ENCODE peak calls at places on chromosomes 1 and 21, in five cellular contexts. One of them, this sample, is unnamed.

GRCh38 chr1:29677028-29678024 is 441.0 kb downstream of the PTPRU start:
- DNase-seq in AG10803: peak; percentile 15
- DNase-seq in fibroblast of lung: no peak
- DNase-seq in cardiac muscle cell: no peak
- DNase-seq in AG04449: no peak
- DNase-seq in this sample: no peak

GRCh38 chr1:200027264-200027823 is at the start of gene NR5A2:
- DNase-seq in AG10803: no peak
- DNase-seq in fibroblast of lung: no peak
- DNase-seq in cardiac muscle cell: no peak
- DNase-seq in AG04449: no peak
- DNase-seq in this sample: no peak

GRCh38 chr1:248834343-248834940 is 3.6 kb upstream of the ZNF672 start:
- DNase-seq in AG10803: no peak
- DNase-seq in fibroblast of lung: no peak
- DNase-seq in cardiac muscle cell: no peak
- DNase-seq in AG04449: no peak
- DNase-seq in this sample: no peak

GRCh38 chr1:25799758-25800537 is at the start of gene SELENON:
- DNase-seq in AG10803: peak; percentile 43
- DNase-seq in fibroblast of lung: peak; percentile 45
- DNase-seq in cardiac muscle cell: peak; percentile 78
- DNase-seq in AG04449: no peak
- DNase-seq in this sample: peak; percentile 61

GRCh38 chr1:157485793-157486192 is 66.5 kb downstream of the FCRL5 start:
- DNase-seq in AG10803: no peak
- DNase-seq in fibroblast of lung: no peak
- DNase-seq in cardiac muscle cell: no peak
- DNase-seq in AG04449: no peak
- DNase-seq in this sample: no peak

GRCh38 chr1:240399381-240399780 is 212.6 kb downstream of the GREM2 start:
- DNase-seq in AG10803: peak; percentile 86
- DNase-seq in fibroblast of lung: peak; percentile 75
- DNase-seq in cardiac muscle cell: peak; percentile 91
- DNase-seq in AG04449: peak; percentile 86
- DNase-seq in this sample: peak; percentile 94

GRCh38 chr1:2984399-2985061 is 36.7 kb upstream of the ACTRT2 start:
- DNase-seq in AG10803: no peak
- DNase-seq in fibroblast of lung: no peak
- DNase-seq in cardiac muscle cell: no peak
- DNase-seq in AG04449: no peak
- DNase-seq in this sample: no peak

GRCh38 chr1:116769561-116769977 is 15.3 kb downstream of the CD2 start:
- DNase-seq in AG10803: peak; percentile 42
- DNase-seq in fibroblast of lung: no peak
- DNase-seq in cardiac muscle cell: peak; percentile 46
- DNase-seq in AG04449: peak; percentile 9
- DNase-seq in this sample: peak; percentile 67

GRCh38 chr1:155062702-155063411 is 683 bp upstream of the EFNA4 start:
- DNase-seq in AG10803: no peak
- DNase-seq in fibroblast of lung: peak; percentile 44
- DNase-seq in cardiac muscle cell: peak; percentile 60
- DNase-seq in AG04449: no peak
- DNase-seq in this sample: peak; percentile 50

GRCh38 chr1:207064546-207064945 is 11.5 kb downstream of the PFKFB2 start:
- DNase-seq in AG10803: no peak
- DNase-seq in fibroblast of lung: no peak
- DNase-seq in cardiac muscle cell: no peak
- DNase-seq in AG04449: no peak
- DNase-seq in this sample: no peak

GRCh38 chr1:111399792-111400610 is 27.5 kb downstream of the OVGP1 start:
- DNase-seq in AG10803: peak; percentile 46
- DNase-seq in fibroblast of lung: peak; percentile 73
- DNase-seq in cardiac muscle cell: peak; percentile 66
- DNase-seq in AG04449: no peak
- DNase-seq in this sample: peak; percentile 47

GRCh38 chr21:42299324-42300044 is 15.7 kb downstream of the TFF3 start:
- DNase-seq in AG10803: no peak
- DNase-seq in fibroblast of lung: no peak
- DNase-seq in cardiac muscle cell: peak; percentile 30
- DNase-seq in AG04449: no peak
- DNase-seq in this sample: no peak

GRCh38 chr1:2939041-2939552 is 82.2 kb upstream of the ACTRT2 start:
- DNase-seq in AG10803: no peak
- DNase-seq in fibroblast of lung: no peak
- DNase-seq in cardiac muscle cell: no peak
- DNase-seq in AG04449: no peak
- DNase-seq in this sample: no peak

GRCh38 chr1:205354259-205354904 is 2.3 kb downstream of the KLHDC8A start:
- DNase-seq in AG10803: peak; percentile 69
- DNase-seq in fibroblast of lung: peak; percentile 80
- DNase-seq in cardiac muscle cell: peak; percentile 84
- DNase-seq in AG04449: no peak
- DNase-seq in this sample: peak; percentile 73

GRCh38 chr1:18066576-18066975 is 41.0 kb upstream of the IGSF21 start:
- DNase-seq in AG10803: no peak
- DNase-seq in fibroblast of lung: no peak
- DNase-seq in cardiac muscle cell: no peak
- DNase-seq in AG04449: no peak
- DNase-seq in this sample: no peak

GRCh38 chr1:226657788-226658537 is 81.1 kb downstream of the ITPKB start:
- DNase-seq in AG10803: no peak
- DNase-seq in fibroblast of lung: no peak
- DNase-seq in cardiac muscle cell: no peak
- DNase-seq in AG04449: no peak
- DNase-seq in this sample: no peak

GRCh38 chr1:24683713-24684162 is 40.6 kb downstream of the SRRM1 start:
- DNase-seq in AG10803: peak; percentile 86
- DNase-seq in fibroblast of lung: peak; percentile 94
- DNase-seq in cardiac muscle cell: peak; percentile 92
- DNase-seq in AG04449: peak; percentile 82
- DNase-seq in this sample: peak; percentile 95

GRCh38 chr1:15953791-15954201 is 22.1 kb downstream of the ZBTB17 start:
- DNase-seq in AG10803: no peak
- DNase-seq in fibroblast of lung: no peak
- DNase-seq in cardiac muscle cell: no peak
- DNase-seq in AG04449: no peak
- DNase-seq in this sample: no peak

GRCh38 chr1:5646486-5646885 is 345.7 kb downstream of the NPHP4 start:
- DNase-seq in AG10803: no peak
- DNase-seq in fibroblast of lung: no peak
- DNase-seq in cardiac muscle cell: no peak
- DNase-seq in AG04449: no peak
- DNase-seq in this sample: no peak

GRCh38 chr1:113207019-113207418 is 134.0 kb downstream of the LRIG2 start:
- DNase-seq in AG10803: no peak
- DNase-seq in fibroblast of lung: no peak
- DNase-seq in cardiac muscle cell: no peak
- DNase-seq in AG04449: no peak
- DNase-seq in this sample: no peak

GRCh38 chr1:89635825-89636815 is 3.2 kb downstream of the LRRC8C start:
- DNase-seq in AG10803: peak; percentile 37
- DNase-seq in fibroblast of lung: peak; percentile 70
- DNase-seq in cardiac muscle cell: peak; percentile 50
- DNase-seq in AG04449: peak; percentile 53
- DNase-seq in this sample: peak; percentile 78

GRCh38 chr1:211258310-211258755 is 833 bp upstream of the RCOR3 start:
- DNase-seq in AG10803: peak; percentile 78
- DNase-seq in fibroblast of lung: peak; percentile 82
- DNase-seq in cardiac muscle cell: peak; percentile 88
- DNase-seq in AG04449: no peak
- DNase-seq in this sample: peak; percentile 86

GRCh38 chr1:119829636-119830035 is 18.4 kb upstream of the REG4 start:
- DNase-seq in AG10803: no peak
- DNase-seq in fibroblast of lung: no peak
- DNase-seq in cardiac muscle cell: no peak
- DNase-seq in AG04449: no peak
- DNase-seq in this sample: no peak

GRCh38 chr1:221044538-221044937 is 165.3 kb downstream of the HLX start:
- DNase-seq in AG10803: no peak
- DNase-seq in fibroblast of lung: no peak
- DNase-seq in cardiac muscle cell: no peak
- DNase-seq in AG04449: no peak
- DNase-seq in this sample: no peak

GRCh38 chr1:85278853-85279314 is 2.5 kb upstream of the BCL10 start:
- DNase-seq in AG10803: peak; percentile 91
- DNase-seq in fibroblast of lung: peak; percentile 94
- DNase-seq in cardiac muscle cell: peak; percentile 86
- DNase-seq in AG04449: peak; percentile 79
- DNase-seq in this sample: peak; percentile 92

GRCh38 chr1:91503975-91504530 is 3.4 kb downstream of the CDC7 start:
- DNase-seq in AG10803: no peak
- DNase-seq in fibroblast of lung: no peak
- DNase-seq in cardiac muscle cell: no peak
- DNase-seq in AG04449: no peak
- DNase-seq in this sample: no peak

GRCh38 chr1:85109475-85109874 is 61.2 kb upstream of the MCOLN3 start:
- DNase-seq in AG10803: peak; percentile 76
- DNase-seq in fibroblast of lung: peak; percentile 82
- DNase-seq in cardiac muscle cell: peak; percentile 82
- DNase-seq in AG04449: no peak
- DNase-seq in this sample: peak; percentile 65

GRCh38 chr1:208252126-208252853 is 8.1 kb upstream of the PLXNA2 start:
- DNase-seq in AG10803: peak; percentile 48
- DNase-seq in fibroblast of lung: peak; percentile 37
- DNase-seq in cardiac muscle cell: peak; percentile 68
- DNase-seq in AG04449: no peak
- DNase-seq in this sample: no peak

GRCh38 chr1:43277116-43277876 is 7.5 kb downstream of the TMEM125 start:
- DNase-seq in AG10803: no peak
- DNase-seq in fibroblast of lung: no peak
- DNase-seq in cardiac muscle cell: no peak
- DNase-seq in AG04449: no peak
- DNase-seq in this sample: no peak

GRCh38 chr1:198496216-198497143 is 44.0 kb downstream of the ATP6V1G3 start:
- DNase-seq in AG10803: peak; percentile 80
- DNase-seq in fibroblast of lung: peak; percentile 80
- DNase-seq in cardiac muscle cell: peak; percentile 38
- DNase-seq in AG04449: no peak
- DNase-seq in this sample: peak; percentile 84

GRCh38 chr21:44483288-44484237 is 28.3 kb downstream of the LRRC3 start:
- DNase-seq in AG10803: peak; percentile 24
- DNase-seq in fibroblast of lung: no peak
- DNase-seq in cardiac muscle cell: no peak
- DNase-seq in AG04449: no peak
- DNase-seq in this sample: no peak

GRCh38 chr21:17461014-17461413 is 51.8 kb upstream of the CXADR start:
- DNase-seq in AG10803: peak; percentile 74
- DNase-seq in fibroblast of lung: peak; percentile 93
- DNase-seq in cardiac muscle cell: peak; percentile 89
- DNase-seq in AG04449: peak; percentile 44
- DNase-seq in this sample: peak; percentile 81

GRCh38 chr1:180623579-180624347 is 8.1 kb upstream of the XPR1 start:
- DNase-seq in AG10803: peak; percentile 39
- DNase-seq in fibroblast of lung: peak; percentile 54
- DNase-seq in cardiac muscle cell: peak; percentile 61
- DNase-seq in AG04449: no peak
- DNase-seq in this sample: peak; percentile 32

DNA sequence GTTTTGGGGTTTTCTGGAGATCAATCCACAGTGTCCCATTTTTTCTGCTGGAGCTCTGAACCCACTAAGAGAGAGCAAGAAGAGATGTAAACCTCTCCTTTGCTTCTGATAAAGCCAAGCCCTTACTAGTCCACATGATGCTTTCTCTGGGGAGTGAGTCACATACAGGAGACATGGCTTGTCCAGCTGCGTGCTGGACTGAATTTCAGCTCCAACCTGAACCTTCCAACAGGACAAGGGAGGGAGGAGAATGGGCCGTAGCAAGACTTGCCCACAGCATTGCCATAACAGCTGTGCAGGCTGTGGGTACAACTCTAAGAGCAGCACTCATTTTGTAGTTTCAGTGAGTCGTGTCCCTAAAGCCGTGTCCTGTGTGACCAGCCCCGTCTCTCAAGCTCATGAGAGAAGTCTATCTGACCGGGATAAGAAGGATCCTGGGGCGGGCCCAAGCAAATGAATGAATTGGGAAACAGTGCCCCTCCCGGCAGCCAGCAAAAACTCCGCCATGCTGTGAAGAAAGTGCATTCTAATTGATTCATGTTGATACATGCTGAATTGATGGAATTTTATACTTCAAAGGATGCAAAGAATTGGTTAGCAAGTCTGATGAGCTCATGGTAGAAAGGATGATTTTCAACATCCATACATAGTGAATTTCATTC is 195.2 kb downstream of the GABPA start:
- DNase-seq in AG10803: no peak
- DNase-seq in fibroblast of lung: peak; percentile 39
- DNase-seq in cardiac muscle cell: peak; percentile 52
- DNase-seq in AG04449: no peak
- DNase-seq in this sample: peak; percentile 68
- TF ChIP-seq CTCF in AG10803: no peak
- TF ChIP-seq CTCF in fibroblast of lung: no peak
- TF ChIP-seq CTCF in cardiac muscle cell: peak; percentile 17
- TF ChIP-seq CTCF in AG04449: no peak
- TF ChIP-seq CTCF in this sample: peak; percentile 24

DNA sequence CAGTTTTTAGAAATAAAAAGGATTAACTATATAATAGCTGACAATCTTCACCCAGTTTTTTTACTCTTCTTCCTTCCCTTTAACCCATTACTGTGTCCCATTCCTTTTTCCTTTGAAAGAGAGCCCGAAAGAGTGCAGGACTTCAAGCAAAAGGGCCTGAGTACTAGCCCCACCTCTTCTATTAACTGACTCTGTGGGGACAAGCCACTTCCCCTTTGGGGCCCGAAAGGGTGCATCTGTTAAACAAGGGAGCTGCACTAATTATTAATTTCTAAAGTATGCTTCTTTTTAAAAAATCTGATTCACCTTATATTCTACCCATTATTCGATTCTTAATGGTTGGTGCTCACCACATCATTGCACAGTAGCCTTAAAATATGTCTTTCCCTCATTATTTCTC is 3.3 kb downstream of the USP24 start:
- DNase-seq in AG10803: no peak
- DNase-seq in fibroblast of lung: no peak
- DNase-seq in cardiac muscle cell: no peak
- DNase-seq in AG04449: no peak
- DNase-seq in this sample: no peak
- H3K4me3 ChIP-seq in AG10803: no peak overlapping the region
- H3K4me3 ChIP-seq in fibroblast of lung: no peak overlapping the region
- H3K4me3 ChIP-seq in cardiac muscle cell: no peak overlapping the region
- H3K4me3 ChIP-seq in AG04449: no peak overlapping the region
- H3K4me3 ChIP-seq in this sample: no peak overlapping the region

GRCh38 chr1:109630081-109630880 is 10.6 kb downstream of the AMPD2 start:
- DNase-seq in AG10803: no peak
- DNase-seq in fibroblast of lung: no peak
- DNase-seq in cardiac muscle cell: no peak
- DNase-seq in AG04449: no peak
- DNase-seq in this sample: no peak
- TF ChIP-seq CTCF in AG10803: peak; percentile 1
- TF ChIP-seq CTCF in fibroblast of lung: peak; percentile 13
- TF ChIP-seq CTCF in cardiac muscle cell: no peak
- TF ChIP-seq CTCF in AG04449: no peak
- TF ChIP-seq CTCF in this sample: peak; percentile 20

DNA sequence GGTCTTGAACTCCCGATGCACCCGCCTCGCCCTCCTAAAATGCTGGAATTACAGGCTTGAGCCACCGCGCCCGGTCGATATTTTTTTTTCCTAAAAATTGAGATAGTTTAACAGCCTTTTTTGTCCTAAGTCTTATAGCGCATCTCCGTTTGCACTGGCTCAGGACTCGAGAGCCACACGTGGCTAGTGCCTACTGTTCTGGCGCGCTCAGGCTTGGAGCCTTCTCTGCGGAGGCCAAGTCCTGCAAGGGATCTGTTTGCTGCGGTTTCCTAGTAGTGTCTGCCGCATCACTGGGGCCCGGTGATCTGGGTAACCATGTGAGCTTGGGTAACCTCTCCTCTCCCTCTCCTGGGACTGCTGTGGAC is 809 bp upstream of the MFN2 start:
- DNase-seq in AG10803: no peak
- DNase-seq in fibroblast of lung: no peak
- DNase-seq in cardiac muscle cell: no peak
- DNase-seq in AG04449: no peak
- DNase-seq in this sample: no peak
- H3K4me3 ChIP-seq in AG10803: peak overlapping the region; percentile 94
- H3K4me3 ChIP-seq in fibroblast of lung: no peak overlapping the region
- H3K4me3 ChIP-seq in cardiac muscle cell: no peak overlapping the region
- H3K4me3 ChIP-seq in AG04449: peak overlapping the region; percentile 94
- H3K4me3 ChIP-seq in this sample: peak overlapping the region; percentile 97

This sample was measured in astrocyte of the spinal cord.